ENCODE peak calls at places on chromosomes 7 and 10, in nine cellular contexts. X, D, U, P, K, G, Y, C and Z are unnamed samples.

GRCh38 chr7:40232242-40232929 is 97.6 kb downstream of the SUGCT start:
- DNase-seq in P (peak), K (peak), Y (peak), X (peak), G (peak), D (peak), U (no peak), C (peak), Z (peak)

GRCh38 chr10:132580157-132580556 is 42.6 kb downstream of the INPP5A start:
- DNase-seq in P (no peak), D (no peak), C (no peak), U (no peak), K (no peak), X (no peak), G (no peak), Y (no peak), Z (no peak)

GRCh38 chr10:65911431-65911830 is 1014.4 kb upstream of the LRRTM3 start:
- DNase-seq in X (no peak), D (no peak), K (no peak), Y (no peak), G (no peak), U (no peak), C (no peak), P (no peak), Z (no peak)

GRCh38 chr10:23294638-23295247 is 49.9 kb downstream of the C10orf67 start:
- DNase-seq in P (no peak), X (peak), G (no peak), C (no peak), Y (no peak), K (no peak), U (no peak), D (no peak), Z (no peak)

GRCh38 chr10:62934258-62934657 is 118.1 kb upstream of the EGR2 start:
- DNase-seq in C (no peak), U (no peak), D (no peak), G (peak), P (no peak), X (no peak), K (no peak), Y (no peak), Z (no peak)

GRCh38 chr10:28800144-28800543 is 122.8 kb downstream of the BAMBI start:
- DNase-seq in G (no peak), Y (no peak), C (no peak), K (no peak), U (no peak), X (peak), P (no peak), D (no peak), Z (no peak)

GRCh38 chr7:57179776-57180415 is 47.7 kb upstream of the ZNF479 start:
- DNase-seq in D (no peak), C (no peak), X (no peak), G (no peak), P (no peak), K (no peak), U (no peak), Y (no peak), Z (no peak)

GRCh38 chr7:144791488-144791887 is 44.4 kb downstream of the TPK1 start:
- DNase-seq in K (no peak), P (no peak), C (no peak), G (no peak), D (no peak), X (no peak), U (no peak), Y (no peak), Z (no peak)

GRCh38 chr10:118799779-118800178 is 45.0 kb upstream of the CACUL1 start:
- DNase-seq in D (peak), X (peak), K (no peak), U (no peak), C (no peak), G (no peak), P (no peak), Y (no peak), Z (no peak)

GRCh38 chr7:128830231-128831177 is at the start of gene FLNC:
- DNase-seq in K (peak), U (no peak), X (peak), Y (no peak), D (peak), C (peak), P (peak), G (peak), Z (no peak)

GRCh38 chr7:103314849-103315248 is 17.6 kb downstream of the PMPCB start:
- DNase-seq in X (no peak), G (no peak), D (no peak), K (no peak), C (no peak), P (no peak), U (no peak), Y (no peak), Z (no peak)

GRCh38 chr7:139575338-139575680 is 51.8 kb downstream of the CLEC2L start:
- DNase-seq in K (no peak), X (no peak), C (no peak), P (no peak), Y (no peak), D (no peak), U (no peak), G (no peak), Z (no peak)

GRCh38 chr10:32980558-32981468 is 22.8 kb upstream of the ITGB1 start:
- DNase-seq in K (peak), G (peak), D (peak), Y (peak), C (peak), U (peak), P (peak), X (peak), Z (peak)

GRCh38 chr7:55200441-55200840 is 164.7 kb upstream of the LANCL2 start:
- DNase-seq in C (no peak), G (no peak), D (no peak), Y (no peak), X (no peak), U (no peak), P (no peak), K (no peak), Z (no peak)

GRCh38 chr7:155590215-155591023 is 44.1 kb upstream of the CNPY1 start:
- DNase-seq in K (peak), Y (no peak), G (no peak), X (peak), P (no peak), C (no peak), D (peak), U (no peak), Z (no peak)

GRCh38 chr7:3673524-3673923 is 372.5 kb downstream of the SDK1 start:
- DNase-seq in U (no peak), C (peak), Y (no peak), X (peak), G (peak), P (peak), K (peak), D (peak), Z (no peak)

GRCh38 chr7:17109017-17109416 is 189.4 kb upstream of the AHR start:
- DNase-seq in P (no peak), X (peak), D (peak), Y (no peak), C (no peak), U (peak), G (no peak), K (no peak), Z (no peak)

GRCh38 chr7:32147909-32148308 is 77.7 kb upstream of the PDE1C start:
- DNase-seq in C (no peak), D (peak), P (no peak), X (peak), Y (no peak), K (no peak), U (no peak), G (no peak), Z (no peak)

GRCh38 chr10:97812696-97813095 is 36.9 kb upstream of the GOLGA7B start:
- DNase-seq in X (no peak), C (no peak), P (no peak), U (no peak), D (no peak), G (no peak), K (no peak), Y (no peak), Z (no peak)

GRCh38 chr10:324593-324992 is 189.3 kb downstream of the ZMYND11 start:
- DNase-seq in G (no peak), K (no peak), P (no peak), X (no peak), U (no peak), Y (no peak), C (no peak), D (no peak), Z (no peak)

GRCh38 chr10:69684020-69684980 is 54.3 kb downstream of the FAM241B start:
- DNase-seq in G (peak), C (no peak), K (peak), Y (no peak), D (peak), X (peak), P (peak), U (no peak), Z (no peak)

GRCh38 chr10:86553639-86554038 is 32.0 kb upstream of the WAPL start:
- DNase-seq in Y (no peak), P (no peak), G (no peak), X (no peak), C (no peak), D (no peak), U (no peak), K (no peak), Z (no peak)

GRCh38 chr10:22420787-22421517 is 75.7 kb downstream of the SPAG6 start:
- DNase-seq in P (no peak), U (no peak), D (no peak), C (no peak), K (no peak), Y (no peak), G (no peak), X (peak), Z (no peak)

GRCh38 chr7:113794573-113794972 is 124.2 kb downstream of the PPP1R3A start:
- DNase-seq in G (no peak), D (no peak), Y (no peak), C (no peak), P (no peak), X (no peak), K (no peak), U (no peak), Z (no peak)

DNA sequence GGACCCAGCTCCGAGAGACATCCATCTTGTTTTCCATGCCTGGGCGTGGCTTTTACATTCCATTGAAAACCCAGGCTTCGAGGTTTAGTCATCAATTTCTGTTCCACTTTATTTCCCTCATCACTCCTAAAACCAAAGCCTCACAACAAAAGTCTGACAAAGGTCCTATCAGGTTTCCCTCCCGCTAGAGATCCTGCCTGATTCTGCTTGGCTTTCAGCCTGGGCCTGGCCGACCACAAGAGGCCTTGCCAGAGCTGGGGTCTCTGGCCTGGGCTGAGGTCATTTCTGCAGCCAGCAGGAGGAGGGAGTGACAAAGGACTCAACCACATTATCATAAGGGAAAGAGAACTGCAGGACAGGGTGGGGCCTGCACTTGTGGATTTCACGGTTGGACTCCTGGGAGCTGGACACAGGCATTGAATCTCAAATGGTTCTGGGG is 167.0 kb downstream of the FANK1 start:
- DNase-seq in K (no peak), D (peak), Y (no peak), X (peak), C (no peak), G (no peak), P (no peak), U (peak), Z (no peak)
- TF ChIP-seq CTCF in K (no peak), D (no peak), Y (no peak), X (peak), C (no peak), G (no peak), P (no peak), U (no peak), Z (no peak)

DNA sequence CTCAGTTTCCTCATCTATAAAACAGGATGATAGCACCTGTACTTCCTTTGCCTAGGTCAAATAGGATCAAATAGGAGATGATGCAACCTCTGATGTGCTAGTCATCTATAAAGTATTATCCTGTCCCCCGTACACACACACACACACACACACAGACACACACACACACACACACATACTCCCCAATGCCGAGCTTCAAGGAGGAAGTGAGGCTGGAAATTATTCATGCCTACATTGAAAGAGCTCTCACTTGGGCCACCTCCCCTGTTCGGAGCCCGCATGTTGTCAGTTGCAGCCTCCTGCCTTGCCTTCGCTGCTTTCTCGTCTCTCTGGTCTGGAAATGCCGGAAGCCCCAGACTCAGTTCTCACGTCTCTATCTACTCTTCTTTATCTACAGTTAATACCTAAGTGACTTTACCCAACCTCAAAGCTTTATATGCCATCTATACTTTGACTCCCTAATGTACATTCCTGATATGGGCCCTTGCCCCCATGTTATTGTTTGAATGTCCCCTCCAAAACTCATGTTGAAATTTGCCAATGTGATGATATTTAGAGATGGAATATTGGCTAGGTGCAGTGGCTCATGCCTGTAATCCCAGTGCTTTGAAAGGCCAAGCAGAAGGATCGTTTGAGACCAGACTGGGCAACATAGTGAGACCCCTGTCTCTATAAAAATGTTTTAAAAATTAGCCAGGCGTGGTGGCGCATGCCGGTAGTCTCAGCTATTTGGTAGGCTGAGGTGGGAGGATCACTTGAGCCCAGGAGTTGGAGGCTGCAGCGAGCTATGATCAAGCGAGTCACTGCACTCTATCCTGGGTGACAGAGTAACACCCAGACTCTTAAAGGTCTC is 6.9 kb upstream of the UBE2H start:
- DNase-seq in C (no peak), K (no peak), P (no peak), X (no peak), Y (no peak), G (no peak), U (no peak), D (no peak), Z (no peak)
- TF ChIP-seq CTCF in C (no peak), K (no peak), P (no peak), X (no peak), Y (no peak), G (no peak), U (no peak), D (no peak), Z (no peak)

DNA sequence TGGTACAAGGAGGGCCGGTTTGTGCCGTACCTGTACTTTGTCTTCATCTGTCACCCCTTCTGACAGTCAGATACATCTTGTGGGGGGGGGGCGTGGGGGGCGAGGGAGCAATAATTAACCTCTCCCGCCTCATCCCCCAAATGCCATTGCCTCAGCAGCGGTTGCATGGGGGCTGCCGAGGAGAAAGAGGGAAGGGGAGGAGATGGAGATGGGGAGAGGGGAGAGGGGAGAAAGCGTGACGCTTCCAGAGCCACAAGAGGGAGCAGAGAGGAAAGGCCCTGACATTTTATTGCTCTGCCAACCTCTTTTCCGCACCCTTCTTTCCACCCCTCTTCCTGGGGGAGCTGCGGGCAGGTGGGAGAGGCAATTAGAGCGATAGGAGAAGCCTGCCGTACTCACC is 11.8 kb downstream of the KAZALD1 start:
- DNase-seq in G (no peak), P (no peak), Y (no peak), C (no peak), U (no peak), X (no peak), K (no peak), D (no peak), Z (no peak)
- TF ChIP-seq CTCF in G (no peak), P (no peak), Y (no peak), C (no peak), U (peak), X (no peak), K (no peak), D (peak), Z (no peak)

GRCh38 chr7:21251166-21251806 is 176.6 kb upstream of the SP4 start:
- DNase-seq in C (no peak), Y (no peak), U (no peak), X (no peak), K (peak), G (peak), D (no peak), P (no peak), Z (no peak)
- TF ChIP-seq CTCF in C (no peak), Y (no peak), U (no peak), X (no peak), K (no peak), G (no peak), D (no peak), P (no peak), Z (no peak)

GRCh38 chr10:113283189-113283588 is 269.7 kb upstream of the HABP2 start:
- DNase-seq in G (no peak), X (no peak), U (no peak), D (no peak), K (no peak), Y (peak), C (no peak), P (no peak), Z (no peak)
- TF ChIP-seq CTCF in G (no peak), X (no peak), U (no peak), D (peak), K (no peak), Y (peak), C (no peak), P (peak), Z (no peak)

GRCh38 chr7:2566890-2567662 is 8.3 kb downstream of the IQCE start:
- DNase-seq in X (peak), C (no peak), K (no peak), P (no peak), D (no peak), Y (no peak), G (no peak), U (no peak), Z (no peak)

GRCh38 chr7:2569421-2569820 is 10.6 kb downstream of the IQCE start:
- DNase-seq in D (no peak), P (no peak), G (no peak), Y (no peak), U (no peak), C (no peak), K (no peak), X (no peak), Z (no peak)

GRCh38 chr7:2566348-2566889 is 7.6 kb downstream of the IQCE start:
- DNase-seq in X (no peak), K (no peak), P (no peak), G (no peak), D (no peak), C (no peak), Y (no peak), U (no peak), Z (no peak)

GRCh38 chr7:2568521-2569223 is 9.9 kb downstream of the IQCE start:
- DNase-seq in C (no peak), P (no peak), U (no peak), G (no peak), X (no peak), D (no peak), Y (no peak), K (no peak), Z (no peak)

GRCh38 chr7:2567663-2568238 is 9.0 kb downstream of the IQCE start:
- DNase-seq in X (peak), D (peak), P (peak), U (no peak), K (no peak), G (peak), C (peak), Y (no peak), Z (no peak)
- TF ChIP-seq CTCF in X (peak), D (peak), P (no peak), U (peak), K (no peak), G (peak), C (peak), Y (peak), Z (peak)

DNA sequence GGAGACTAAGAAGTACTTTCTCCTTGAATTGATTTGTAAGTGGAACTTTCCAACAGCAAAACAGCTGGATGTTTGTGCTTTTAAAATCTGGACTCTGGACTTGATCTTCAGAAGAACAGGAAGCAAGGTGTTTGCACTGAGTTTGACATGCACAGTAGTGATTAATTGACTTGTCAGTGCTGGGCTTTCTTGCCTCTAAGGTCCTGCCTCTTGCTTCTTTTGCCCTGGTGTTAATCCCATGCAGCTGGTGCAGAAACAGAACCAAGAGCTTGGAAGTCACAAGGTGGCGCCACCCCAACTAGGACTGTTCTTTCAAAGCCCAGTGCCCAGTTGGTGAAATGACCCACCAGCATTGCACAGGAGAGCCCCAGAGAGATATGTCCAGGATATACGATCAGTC is 66.8 kb upstream of the SEPHS1 start:
- DNase-seq in X (no peak), G (peak), D (peak), K (peak), Y (no peak), P (peak), U (no peak), C (no peak), Z (no peak)
- TF ChIP-seq CTCF in X (peak), G (peak), D (peak), K (peak), Y (no peak), P (no peak), U (peak), C (no peak), Z (peak)

DNA sequence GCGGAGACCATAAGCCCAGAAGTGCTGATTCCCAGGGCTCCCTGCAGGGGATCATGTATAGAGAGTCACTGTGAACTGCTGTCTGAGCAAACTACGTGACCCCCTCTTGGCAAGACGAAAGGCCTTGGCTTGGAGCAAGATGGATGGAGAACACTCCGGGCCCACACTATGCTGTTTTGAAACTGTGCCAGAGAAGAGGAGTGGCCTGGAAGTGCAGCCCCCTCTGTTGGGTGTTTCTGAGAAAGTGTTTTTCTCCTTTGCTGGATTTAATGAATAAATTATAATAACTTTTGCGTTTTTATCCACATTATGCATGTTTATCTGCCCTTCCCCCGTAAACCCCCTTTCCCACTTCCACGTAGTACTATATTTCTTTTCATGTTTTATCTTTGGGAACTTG is 639.3 kb upstream of the GALNT17 start:
- DNase-seq in K (no peak), D (no peak), P (no peak), G (no peak), X (no peak), C (no peak), U (no peak), Y (no peak), Z (no peak)
- TF ChIP-seq CTCF in K (no peak), D (no peak), P (no peak), G (no peak), X (no peak), C (no peak), U (no peak), Y (no peak), Z (no peak)